ENCODE peak calls at places on chromosomes 4 and X, in five cellular contexts. One of them, this sample, is unnamed.

GRCh38 chr4:107034982-107035710 is 967 bp downstream of the DKK2 start:
- DNase-seq in GM23248: peak; percentile 76
- DNase-seq in uterus: peak; percentile 6
- DNase-seq in heart left ventricle: no peak
- DNase-seq in NT2/D1: no peak
- DNase-seq in this sample: peak; percentile 51

GRCh38 chr4:134727696-134728095 is 526.1 kb upstream of the PABPC4L start:
- DNase-seq in GM23248: no peak
- DNase-seq in uterus: no peak
- DNase-seq in heart left ventricle: no peak
- DNase-seq in NT2/D1: no peak
- DNase-seq in this sample: no peak

GRCh38 chrX:47283015-47283771 is 50.4 kb downstream of the USP11 start:
- DNase-seq in GM23248: peak; percentile 81
- DNase-seq in uterus: peak; percentile 75
- DNase-seq in heart left ventricle: peak; percentile 17
- DNase-seq in NT2/D1: no peak
- DNase-seq in this sample: no peak

GRCh38 chr4:1511441-1512041 is 105.3 kb upstream of the NKX1-1 start:
- DNase-seq in GM23248: peak; percentile 37
- DNase-seq in uterus: peak; percentile 53
- DNase-seq in heart left ventricle: no peak
- DNase-seq in NT2/D1: peak; percentile 11
- DNase-seq in this sample: peak; percentile 74

GRCh38 chr4:30720656-30721352 is 635 bp downstream of the PCDH7 start:
- DNase-seq in GM23248: peak; percentile 53
- DNase-seq in uterus: peak; percentile 31
- DNase-seq in heart left ventricle: peak; percentile 25
- DNase-seq in NT2/D1: no peak
- DNase-seq in this sample: peak; percentile 83

GRCh38 chr4:156378053-156378665 is 424.5 kb upstream of the CTSO start:
- DNase-seq in GM23248: peak; percentile 43
- DNase-seq in uterus: no peak
- DNase-seq in heart left ventricle: no peak
- DNase-seq in NT2/D1: peak; percentile 15
- DNase-seq in this sample: no peak

GRCh38 chr4:24044610-24045589 is 155.1 kb upstream of the PPARGC1A start:
- DNase-seq in GM23248: no peak
- DNase-seq in uterus: no peak
- DNase-seq in heart left ventricle: no peak
- DNase-seq in NT2/D1: no peak
- DNase-seq in this sample: no peak

GRCh38 chrX:40063555-40063954 is 34.2 kb downstream of the BCOR start:
- DNase-seq in GM23248: no peak
- DNase-seq in uterus: no peak
- DNase-seq in heart left ventricle: no peak
- DNase-seq in NT2/D1: no peak
- DNase-seq in this sample: peak; percentile 31

GRCh38 chr4:80073362-80074008 is 456 bp upstream of the ANTXR2 start:
- DNase-seq in GM23248: no peak
- DNase-seq in uterus: no peak
- DNase-seq in heart left ventricle: no peak
- DNase-seq in NT2/D1: no peak
- DNase-seq in this sample: no peak

GRCh38 chr4:19317377-19317776 is 934.3 kb upstream of the SLIT2 start:
- DNase-seq in GM23248: no peak
- DNase-seq in uterus: no peak
- DNase-seq in heart left ventricle: no peak
- DNase-seq in NT2/D1: no peak
- DNase-seq in this sample: no peak

GRCh38 chr4:1644906-1645657 is 39.0 kb downstream of the FAM53A start:
- DNase-seq in GM23248: peak; percentile 50
- DNase-seq in uterus: peak; percentile 28
- DNase-seq in heart left ventricle: peak; percentile 43
- DNase-seq in NT2/D1: no peak
- DNase-seq in this sample: no peak

GRCh38 chr4:79650794-79651431 is 242.9 kb upstream of the GK2 start:
- DNase-seq in GM23248: peak; percentile 62
- DNase-seq in uterus: no peak
- DNase-seq in heart left ventricle: no peak
- DNase-seq in NT2/D1: no peak
- DNase-seq in this sample: no peak

GRCh38 chrX:122552291-122552800 is 631.7 kb upstream of the GRIA3 start:
- DNase-seq in GM23248: peak; percentile 40
- DNase-seq in uterus: no peak
- DNase-seq in heart left ventricle: no peak
- DNase-seq in NT2/D1: no peak
- DNase-seq in this sample: no peak

GRCh38 chrX:119682019-119682989 is 10.7 kb downstream of the SEPTIN6 start:
- DNase-seq in GM23248: no peak
- DNase-seq in uterus: no peak
- DNase-seq in heart left ventricle: no peak
- DNase-seq in NT2/D1: no peak
- DNase-seq in this sample: no peak

GRCh38 chrX:119677654-119677981 is 15.3 kb downstream of the SEPTIN6 start:
- DNase-seq in GM23248: no peak
- DNase-seq in uterus: no peak
- DNase-seq in heart left ventricle: no peak
- DNase-seq in NT2/D1: no peak
- DNase-seq in this sample: no peak

GRCh38 chrX:119672252-119672825 is 20.6 kb downstream of the SEPTIN6 start:
- DNase-seq in GM23248: no peak
- DNase-seq in uterus: no peak
- DNase-seq in heart left ventricle: no peak
- DNase-seq in NT2/D1: no peak
- DNase-seq in this sample: no peak

GRCh38 chrX:119673336-119673735 is 19.6 kb downstream of the SEPTIN6 start:
- DNase-seq in GM23248: no peak
- DNase-seq in uterus: no peak
- DNase-seq in heart left ventricle: no peak
- DNase-seq in NT2/D1: no peak
- DNase-seq in this sample: no peak

GRCh38 chrX:119676949-119677653 is 15.9 kb downstream of the SEPTIN6 start:
- DNase-seq in GM23248: no peak
- DNase-seq in uterus: no peak
- DNase-seq in heart left ventricle: no peak
- DNase-seq in NT2/D1: no peak
- DNase-seq in this sample: no peak
- H3K4me3 ChIP-seq in GM23248: no peak overlapping the region
- H3K4me3 ChIP-seq in uterus: no peak overlapping the region
- H3K4me3 ChIP-seq in heart left ventricle: no peak overlapping the region
- H3K4me3 ChIP-seq in NT2/D1: no peak overlapping the region
- H3K4me3 ChIP-seq in this sample: no peak overlapping the region

GRCh38 chr4:8351931-8352367 is 82.4 kb downstream of the HTRA3 start:
- DNase-seq in GM23248: peak; percentile 15
- DNase-seq in uterus: peak; percentile 65
- DNase-seq in heart left ventricle: no peak
- DNase-seq in NT2/D1: no peak
- DNase-seq in this sample: no peak

GRCh38 chr4:8350841-8351461 is 81.4 kb downstream of the HTRA3 start:
- DNase-seq in GM23248: no peak
- DNase-seq in uterus: no peak
- DNase-seq in heart left ventricle: no peak
- DNase-seq in NT2/D1: no peak
- DNase-seq in this sample: no peak

GRCh38 chr4:8353912-8354453 is 84.4 kb downstream of the HTRA3 start:
- DNase-seq in GM23248: peak; percentile 68
- DNase-seq in uterus: peak; percentile 63
- DNase-seq in heart left ventricle: no peak
- DNase-seq in NT2/D1: no peak
- DNase-seq in this sample: no peak

GRCh38 chr4:8353158-8353495 is 83.6 kb downstream of the HTRA3 start:
- DNase-seq in GM23248: no peak
- DNase-seq in uterus: peak; percentile 11
- DNase-seq in heart left ventricle: no peak
- DNase-seq in NT2/D1: no peak
- DNase-seq in this sample: no peak

DNA sequence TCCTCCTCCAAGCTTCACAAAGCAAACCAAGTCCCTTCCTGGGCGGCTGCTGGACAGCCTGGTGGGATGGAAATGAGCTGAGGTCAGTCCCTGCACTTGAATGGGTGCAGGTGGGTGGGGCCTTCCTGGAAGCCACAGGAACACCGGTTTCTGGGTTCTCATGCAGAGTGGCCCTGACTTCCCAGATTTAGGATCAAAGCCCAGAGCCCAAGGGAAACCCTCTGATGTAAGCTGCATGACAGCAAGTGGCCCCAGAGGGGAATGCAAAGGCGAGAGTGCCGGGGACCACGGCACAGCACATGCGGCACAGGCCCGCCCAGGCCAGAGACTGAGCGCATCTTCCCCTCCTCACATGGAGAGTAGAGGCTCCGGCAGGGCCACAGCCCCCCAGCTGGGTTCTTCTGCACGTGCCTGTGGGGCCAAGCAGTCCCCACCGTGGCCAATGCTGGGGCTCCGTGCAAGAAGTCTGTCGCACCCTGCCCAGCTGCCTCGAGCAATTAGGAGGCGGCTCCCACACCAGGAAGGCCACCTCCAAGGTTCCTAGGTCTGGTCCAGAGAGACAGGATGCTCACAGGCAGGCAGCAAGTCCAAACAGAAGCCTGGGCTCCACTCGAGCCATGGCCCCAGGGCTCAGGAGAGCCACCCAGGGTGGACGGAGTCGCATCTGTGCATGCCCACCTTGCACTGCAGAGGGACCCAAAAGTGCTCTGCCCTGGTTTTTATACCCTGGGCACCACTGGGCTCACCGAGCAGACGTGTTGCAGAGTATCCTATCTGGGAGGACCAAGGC is 83.0 kb downstream of the HTRA3 start:
- DNase-seq in GM23248: no peak
- DNase-seq in uterus: peak; percentile 13
- DNase-seq in heart left ventricle: no peak
- DNase-seq in NT2/D1: no peak
- DNase-seq in this sample: no peak
- H3K27me3 ChIP-seq in GM23248: peaks cover 23% of the 10 kb centered on the region
- H3K27me3 ChIP-seq in uterus: no peaks in the 10 kb centered on the region
- H3K27me3 ChIP-seq in heart left ventricle: no peaks in the 10 kb centered on the region
- H3K27me3 ChIP-seq in NT2/D1: peaks cover 6% of the 10 kb centered on the region
- H3K27me3 ChIP-seq in this sample: no peaks in the 10 kb centered on the region

DNA sequence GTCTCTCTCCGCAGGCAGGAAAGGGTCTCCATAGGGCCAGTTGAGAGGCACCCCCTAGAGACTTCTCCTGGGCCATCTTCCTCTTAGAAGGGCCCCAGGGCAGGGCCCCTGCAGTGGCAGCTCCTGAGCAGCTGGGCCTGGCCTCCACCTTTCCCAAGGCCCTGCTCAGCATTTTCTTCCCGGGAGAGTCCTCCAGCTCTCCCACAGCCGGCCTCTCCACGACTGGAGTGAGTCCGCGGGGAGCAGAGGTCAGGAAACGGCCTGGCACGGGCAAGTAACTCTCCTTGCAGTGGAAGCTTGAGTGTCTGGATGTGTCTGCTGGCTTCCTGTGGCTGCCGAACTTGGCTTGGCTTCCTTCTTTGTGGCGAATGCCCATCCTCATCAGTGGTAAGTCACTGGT is 1.6 kb upstream of the LOC101059915 start:
- DNase-seq in GM23248: no peak
- DNase-seq in uterus: no peak
- DNase-seq in heart left ventricle: no peak
- DNase-seq in NT2/D1: no peak
- DNase-seq in this sample: peak; percentile 65
- H3K36me3 ChIP-seq in GM23248: no peaks in the 10 kb centered on the region
- H3K36me3 ChIP-seq in uterus: no peaks in the 10 kb centered on the region
- H3K36me3 ChIP-seq in heart left ventricle: no peaks in the 10 kb centered on the region
- H3K36me3 ChIP-seq in NT2/D1: no peaks in the 10 kb centered on the region
- H3K36me3 ChIP-seq in this sample: no peaks in the 10 kb centered on the region

DNA sequence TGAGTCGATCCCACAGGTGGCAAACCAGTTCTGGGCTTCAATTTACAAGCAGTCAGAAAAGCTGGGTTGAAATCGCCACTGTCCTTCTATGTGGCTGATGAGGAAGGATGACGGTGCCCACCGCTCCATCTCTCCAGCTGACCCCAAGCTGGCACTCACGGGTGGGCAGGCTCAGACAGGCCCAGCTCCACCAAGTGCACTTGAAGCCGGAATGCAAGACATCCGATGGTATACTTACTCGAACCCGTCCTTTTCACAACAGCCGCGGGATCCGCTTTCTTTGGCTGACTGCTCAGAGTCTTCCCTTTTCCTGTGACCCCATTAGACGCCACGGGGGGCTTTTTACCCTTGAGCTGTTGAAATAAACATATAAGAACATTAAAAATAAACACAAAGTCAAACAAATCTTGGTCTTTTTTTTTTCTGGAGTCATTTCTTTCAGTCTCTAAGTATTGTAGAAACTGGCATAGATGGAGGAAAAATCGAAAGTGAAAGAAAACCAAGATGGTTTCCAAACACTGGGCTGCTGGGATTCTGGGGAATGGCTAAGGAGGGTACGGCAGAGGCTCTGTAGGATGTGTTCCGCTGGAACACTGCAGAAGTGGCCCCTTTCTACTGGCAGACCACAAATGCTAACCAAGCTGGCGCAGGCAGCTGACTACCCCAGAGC is 161.0 kb downstream of the AFAP1 start:
- DNase-seq in GM23248: no peak
- DNase-seq in uterus: no peak
- DNase-seq in heart left ventricle: no peak
- DNase-seq in NT2/D1: no peak
- DNase-seq in this sample: peak; percentile 26
- H3K4me3 ChIP-seq in GM23248: no peak overlapping the region
- H3K4me3 ChIP-seq in uterus: no peak overlapping the region
- H3K4me3 ChIP-seq in heart left ventricle: peak overlapping the region; percentile 21
- H3K4me3 ChIP-seq in NT2/D1: no peak overlapping the region
- H3K4me3 ChIP-seq in this sample: no peak overlapping the region

This sample was measured in aorta.